ENCODE peak calls at places on chromosomes 7 and 10, in seven cellular contexts. H is A549, S is HepG2, U is tibial nerve, X is stomach, L is SK-N-SH, Z is transverse colon. J is an unnamed sample.

GRCh38 chr7:19015066-19015465 is 102.4 kb downstream of the TWIST1 start:
- DNase-seq in H (no peak), S (no peak), U (no peak), X (no peak), L (no peak), Z (no peak), J (no peak)

GRCh38 chr7:92306153-92306552 is 60.4 kb downstream of the ANKIB1 start:
- DNase-seq in H (no peak), S (no peak), U (no peak), X (no peak), L (no peak), Z (no peak), J (no peak)

GRCh38 chr10:20029523-20029922 is 213.3 kb downstream of the PLXDC2 start:
- DNase-seq in H (no peak), S (no peak), U (no peak), X (no peak), L (no peak), Z (no peak), J (no peak)

GRCh38 chr7:39451901-39452300 is 114.3 kb upstream of the YAE1 start:
- DNase-seq in H (no peak), S (no peak), U (no peak), X (no peak), L (no peak), Z (no peak), J (no peak)

GRCh38 chr10:126538439-126539140 is 131.9 kb downstream of the C10orf90 start:
- DNase-seq in H (no peak), S (no peak), U (no peak), X (peak), L (no peak), Z (no peak), J (no peak)

GRCh38 chr7:24834150-24834798 is 77.0 kb upstream of the GSDME start:
- DNase-seq in H (no peak), S (no peak), U (no peak), X (no peak), L (no peak), Z (peak), J (no peak)

GRCh38 chr10:12324530-12324929 is 24.8 kb upstream of the CAMK1D start:
- DNase-seq in H (no peak), S (no peak), U (no peak), X (no peak), L (no peak), Z (no peak), J (no peak)

GRCh38 chr7:128137096-128137655 is 103.9 kb upstream of the LEP start:
- DNase-seq in H (no peak), S (peak), U (no peak), X (no peak), L (no peak), Z (no peak), J (no peak)

GRCh38 chr10:78761241-78761825 is 307.4 kb upstream of the ZMIZ1 start:
- DNase-seq in H (no peak), S (no peak), U (no peak), X (no peak), L (no peak), Z (no peak), J (no peak)

GRCh38 chr10:125161570-125162139 is 1.3 kb upstream of the CTBP2 start:
- DNase-seq in H (no peak), S (no peak), U (no peak), X (peak), L (peak), Z (no peak), J (peak)

GRCh38 chr10:128011059-128011979 is 104.4 kb downstream of the PTPRE start:
- DNase-seq in H (peak), S (peak), U (peak), X (peak), L (peak), Z (peak), J (peak)

GRCh38 chr7:17152698-17153097 is 145.8 kb upstream of the AHR start:
- DNase-seq in H (no peak), S (no peak), U (no peak), X (no peak), L (no peak), Z (no peak), J (no peak)

GRCh38 chr10:5381187-5381586 is 16.4 kb downstream of the UCN3 start:
- DNase-seq in H (no peak), S (no peak), U (no peak), X (no peak), L (no peak), Z (no peak), J (no peak)

GRCh38 chr7:2841907-2842306 is 2.2 kb downstream of the GNA12 start:
- DNase-seq in H (no peak), S (no peak), U (no peak), X (no peak), L (no peak), Z (no peak), J (no peak)

GRCh38 chr7:142815099-142815498 is 39.8 kb upstream of the EPHB6 start:
- DNase-seq in H (no peak), S (no peak), U (no peak), X (no peak), L (no peak), Z (no peak), J (no peak)

GRCh38 chr10:66919248-66919647 is 6.6 kb upstream of the LRRTM3 start:
- DNase-seq in H (no peak), S (no peak), U (no peak), X (no peak), L (no peak), Z (no peak), J (no peak)

GRCh38 chr7:141701489-141702046 is 398 bp downstream of the DENND11 start:
- DNase-seq in H (no peak), S (no peak), U (no peak), X (peak), L (peak), Z (peak), J (peak)

GRCh38 chr7:12839508-12840153 is 152.2 kb downstream of the ARL4A start:
- DNase-seq in H (no peak), S (peak), U (no peak), X (no peak), L (no peak), Z (no peak), J (no peak)

GRCh38 chr7:27098493-27099223 is 2.9 kb upstream of the HOXA1 start:
- DNase-seq in H (no peak), S (no peak), U (no peak), X (no peak), L (no peak), Z (peak), J (no peak)

GRCh38 chr7:42831051-42831952 is 80.6 kb downstream of the C7orf25 start:
- DNase-seq in H (peak), S (peak), U (peak), X (peak), L (no peak), Z (peak), J (no peak)

GRCh38 chr10:68756766-68757165 is 35.7 kb downstream of the CCAR1 start:
- DNase-seq in H (no peak), S (no peak), U (no peak), X (no peak), L (no peak), Z (no peak), J (no peak)

GRCh38 chr7:132499065-132499464 is 77.2 kb downstream of the PLXNA4 start:
- DNase-seq in H (no peak), S (no peak), U (no peak), X (no peak), L (peak), Z (no peak), J (no peak)

GRCh38 chr10:92699518-92700272 is 9.9 kb downstream of the HHEX start:
- DNase-seq in H (peak), S (no peak), U (no peak), X (no peak), L (peak), Z (peak), J (no peak)

GRCh38 chr7:140165422-140165821 is 11.4 kb downstream of the KDM7A start:
- DNase-seq in H (peak), S (no peak), U (no peak), X (no peak), L (no peak), Z (no peak), J (no peak)

GRCh38 chr10:113285291-113285690 is 267.6 kb upstream of the HABP2 start:
- DNase-seq in H (no peak), S (no peak), U (no peak), X (no peak), L (no peak), Z (no peak), J (no peak)

GRCh38 chr10:112919721-112920120 is 30.3 kb upstream of the TCF7L2 start:
- DNase-seq in H (peak), S (no peak), U (no peak), X (peak), L (no peak), Z (no peak), J (peak)

GRCh38 chr10:14665865-14666857 is 108.5 kb downstream of the FAM107B start:
- DNase-seq in H (no peak), S (no peak), U (no peak), X (no peak), L (no peak), Z (no peak), J (no peak)

GRCh38 chr7:20229652-20230500 is 12.7 kb upstream of the MACC1 start:
- DNase-seq in H (peak), S (no peak), U (no peak), X (no peak), L (no peak), Z (no peak), J (no peak)

GRCh38 chr7:111730476-111731300 is 168.4 kb upstream of the IMMP2L start:
- DNase-seq in H (peak), S (peak), U (no peak), X (no peak), L (peak), Z (no peak), J (no peak)

GRCh38 chr10:11488126-11488525 is 123.3 kb downstream of the USP6NL start:
- DNase-seq in H (no peak), S (no peak), U (no peak), X (no peak), L (no peak), Z (no peak), J (no peak)

GRCh38 chr7:2953588-2954407 is 89.9 kb downstream of the CARD11 start:
- DNase-seq in H (no peak), S (no peak), U (no peak), X (no peak), L (no peak), Z (no peak), J (no peak)

GRCh38 chr10:28254290-28254985 is 48.4 kb downstream of the MPP7 start:
- DNase-seq in H (no peak), S (no peak), U (no peak), X (no peak), L (no peak), Z (no peak), J (no peak)

DNA sequence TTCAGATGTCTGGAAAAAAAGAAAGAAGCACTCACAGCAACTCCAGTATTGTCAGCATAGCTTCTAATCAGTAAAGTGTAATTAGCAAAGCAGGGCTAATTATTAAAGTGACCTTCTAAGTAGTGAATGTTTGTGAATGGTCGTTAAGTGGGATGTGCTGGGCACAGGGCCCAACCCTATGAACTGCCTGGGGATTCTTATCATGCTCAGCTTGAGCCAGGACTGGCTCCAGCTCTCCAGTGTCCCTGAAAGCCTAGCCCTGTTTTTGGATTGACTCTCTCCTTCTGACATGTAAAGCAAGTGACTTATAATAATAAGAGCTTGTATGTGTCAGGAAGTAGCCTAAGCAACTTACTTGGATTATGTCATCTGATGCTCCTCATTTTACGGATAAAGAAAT is 9.5 kb upstream of the TBX20 start:
- DNase-seq in H (no peak), S (no peak), U (no peak), X (no peak), L (peak), Z (no peak), J (no peak)
- TF ChIP-seq EP300 in H (no peak), S (no peak), U (no peak), X (no peak), L (no peak), Z (no peak), J (no peak)

DNA sequence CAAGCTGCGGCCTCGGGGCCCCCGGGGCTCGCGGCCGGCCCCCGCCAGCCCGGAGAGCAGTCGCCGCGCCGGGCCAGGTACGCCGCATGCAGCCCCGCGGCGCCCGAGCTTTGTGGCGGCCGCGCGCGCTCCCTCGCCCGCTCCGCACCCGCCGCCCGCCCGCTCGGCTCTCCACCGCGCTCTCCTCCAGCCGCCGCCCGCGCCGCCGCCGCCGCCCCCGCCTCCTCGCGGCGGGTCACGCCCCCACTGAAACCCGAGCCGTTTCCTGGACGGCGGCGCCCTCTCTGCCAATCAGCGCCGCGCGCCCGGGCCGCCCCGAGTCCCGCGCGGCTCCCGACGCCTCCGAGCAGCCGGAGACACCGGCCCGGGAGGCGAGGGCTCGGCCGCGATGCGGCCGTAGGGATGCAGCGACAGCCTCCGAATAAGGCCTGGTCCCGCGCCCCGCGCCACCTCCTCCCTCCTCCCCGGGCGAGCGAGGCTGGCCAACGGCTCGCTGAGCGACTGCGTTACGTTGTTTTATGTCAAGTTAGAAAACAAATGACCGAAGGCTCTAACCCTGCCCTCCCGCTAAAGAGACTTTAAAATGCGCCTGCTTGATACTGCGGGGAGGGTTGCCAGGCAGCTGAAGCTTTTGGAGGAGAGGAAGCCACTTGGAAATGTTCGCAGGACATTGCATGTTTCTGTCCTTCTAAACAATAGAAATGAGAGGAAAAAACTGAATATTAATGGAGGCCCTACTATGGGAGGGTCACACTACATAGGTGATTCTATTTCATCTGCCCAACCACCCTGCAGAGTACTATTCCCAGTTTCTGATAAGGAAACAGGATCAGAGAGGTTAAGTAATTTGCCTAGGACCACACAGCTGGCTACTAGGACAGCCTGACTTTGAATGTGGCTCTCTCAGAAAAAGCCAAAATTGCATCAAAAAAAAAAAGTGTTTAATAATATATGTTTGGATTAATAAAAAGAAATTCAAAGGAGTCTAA is at the start of gene FGFR2:
- DNase-seq in H (peak), S (peak), U (peak), X (peak), L (peak), Z (peak), J (no peak)
- TF ChIP-seq EP300 in H (no peak), S (no peak), U (no peak), X (no peak), L (no peak), Z (no peak), J (no peak)

GRCh38 chr10:95392711-95393164 is 101.9 kb upstream of the PDLIM1 start:
- DNase-seq in H (no peak), S (no peak), U (no peak), X (no peak), L (no peak), Z (no peak), J (no peak)

GRCh38 chr10:95399167-95399566 is 108.4 kb upstream of the PDLIM1 start:
- DNase-seq in H (no peak), S (no peak), U (no peak), X (no peak), L (no peak), Z (no peak), J (no peak)

GRCh38 chr10:95394161-95394880 is 103.5 kb upstream of the PDLIM1 start:
- DNase-seq in H (peak), S (peak), U (no peak), X (no peak), L (no peak), Z (no peak), J (no peak)

GRCh38 chr10:95397747-95398146 is 106.9 kb upstream of the PDLIM1 start:
- DNase-seq in H (no peak), S (no peak), U (no peak), X (no peak), L (no peak), Z (no peak), J (no peak)

DNA sequence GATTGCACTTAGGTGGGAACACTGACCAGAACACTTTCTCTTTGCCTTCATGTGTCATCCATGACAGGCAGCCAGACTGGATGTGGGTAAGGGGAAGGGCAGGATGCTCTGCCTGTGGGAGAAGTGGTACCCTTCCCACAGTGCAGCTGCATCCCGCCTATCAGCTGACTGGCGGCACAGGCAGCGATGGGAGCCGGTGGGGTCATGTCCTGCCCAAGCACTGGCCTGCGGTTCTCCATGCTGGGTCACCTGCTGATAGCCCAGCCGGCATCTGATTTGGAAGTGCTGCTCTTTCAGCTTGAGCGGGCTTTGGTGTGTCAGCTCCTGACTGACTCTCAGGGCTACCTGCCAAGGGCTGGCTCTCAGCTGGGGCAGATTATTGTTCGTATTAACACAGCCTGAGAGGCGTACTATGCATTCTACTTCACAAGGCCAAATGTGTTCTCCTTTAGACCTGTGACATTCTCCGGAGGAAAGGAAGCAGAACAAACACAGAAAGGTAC is 105.2 kb upstream of the PDLIM1 start:
- DNase-seq in H (no peak), S (no peak), U (no peak), X (peak), L (no peak), Z (no peak), J (no peak)
- TF ChIP-seq EP300 in H (no peak), S (no peak), U (peak), X (no peak), L (no peak), Z (no peak), J (no peak)

DNA sequence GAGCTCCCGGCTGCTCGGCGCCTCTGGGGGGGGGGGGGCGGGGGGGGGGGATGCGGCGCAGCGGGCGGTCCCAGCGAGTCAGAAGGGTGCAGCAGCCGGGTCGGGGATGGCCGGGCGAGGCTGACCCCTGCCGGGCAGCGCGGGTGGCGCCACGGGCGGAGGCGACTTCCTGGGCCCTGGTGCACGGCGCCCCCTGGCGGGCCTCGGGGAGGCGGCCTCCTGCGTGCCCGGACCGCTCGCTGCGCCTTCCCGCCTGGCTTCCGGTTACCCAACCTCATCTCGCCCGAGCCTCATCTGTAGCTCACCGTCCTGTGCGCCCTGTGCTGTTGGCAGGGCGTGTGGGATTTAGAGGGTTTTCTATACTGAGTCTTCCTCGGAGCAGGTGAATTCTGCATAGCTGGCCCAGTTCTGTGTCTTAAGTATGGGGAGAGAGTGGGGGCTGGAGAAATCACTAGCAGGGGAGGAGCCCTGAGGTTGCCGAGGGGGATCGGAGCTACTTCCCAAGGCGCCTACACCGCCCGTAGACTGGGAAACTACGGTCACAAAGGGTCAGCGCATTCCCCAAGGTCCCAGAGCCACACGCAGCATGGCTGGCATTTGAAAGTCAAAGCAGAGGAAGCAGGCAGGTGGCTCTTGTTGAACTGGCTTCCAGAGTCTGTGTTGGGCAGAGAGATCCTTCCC is 28.3 kb upstream of the WDFY4 start:
- DNase-seq in H (peak), S (peak), U (peak), X (peak), L (peak), Z (peak), J (peak)
- TF ChIP-seq EP300 in H (no peak), S (no peak), U (no peak), X (no peak), L (no peak), Z (no peak), J (no peak)

GRCh38 chr7:99557196-99557607 is 1.2 kb upstream of the ZNF655 start:
- DNase-seq in H (no peak), S (no peak), U (no peak), X (no peak), L (no peak), Z (no peak), J (no peak)
- TF ChIP-seq EP300 in H (no peak), S (no peak), U (no peak), X (no peak), L (no peak), Z (no peak), J (no peak)